ENCODE peak calls at places on chromosomes 16 and 17, in four cellular contexts. H is astrocyte, D is K562, V is H9. Y is an unnamed sample.

GRCh38 chr17:68048996-68049395 is 13.5 kb downstream of the KPNA2 start:
- DNase-seq in H (no peak), V (peak), D (peak), Y (no peak)

GRCh38 chr17:2701996-2702741 is 9.4 kb downstream of the CLUH start:
- DNase-seq in D (no peak), H (no peak), V (no peak), Y (no peak)

GRCh38 chr17:7673239-7673638 is 14.1 kb downstream of the TP53 start:
- DNase-seq in H (no peak), V (peak), D (peak), Y (peak)

GRCh38 chr16:79283578-79283977 is 317.0 kb downstream of the MAF start:
- DNase-seq in D (no peak), H (no peak), V (no peak), Y (no peak)

GRCh38 chr17:58507123-58507634 is 7.3 kb downstream of the MTMR4 start:
- DNase-seq in D (no peak), H (no peak), V (no peak), Y (peak)

GRCh38 chr17:7234100-7235012 is at the start of gene DVL2:
- DNase-seq in V (peak), H (peak), D (peak), Y (peak)

GRCh38 chr17:49444384-49444783 is 29.7 kb upstream of the PHB1 start:
- DNase-seq in D (no peak), V (no peak), H (no peak), Y (no peak)

GRCh38 chr17:7021993-7022778 is 664 bp upstream of the BCL6B start:
- DNase-seq in V (peak), D (peak), H (no peak), Y (no peak)

GRCh38 chr17:42577532-42578281 is at the start of gene PSMC3IP:
- DNase-seq in D (peak), V (peak), H (peak), Y (peak)

GRCh38 chr16:67672739-67673662 is 6.4 kb downstream of the C16orf86 start:
- DNase-seq in H (peak), D (peak), V (peak), Y (peak)
- H3K9ac ChIP-seq in H (no peak), D (no peak), V (no peak), Y (no peak)

GRCh38 chr17:3978421-3979275 is 14.4 kb upstream of the ATP2A3 start:
- DNase-seq in V (peak), H (no peak), D (no peak), Y (peak)
- H3K4me2 ChIP-seq in V (no peak), H (no peak), D (no peak), Y (no peak)

GRCh38 chr16:49558451-49558850 is 184.8 kb downstream of the C16orf78 start:
- DNase-seq in D (no peak), H (no peak), V (no peak), Y (no peak)
- H3K9ac ChIP-seq in D (no peak), H (no peak), V (no peak), Y (no peak)

DNA sequence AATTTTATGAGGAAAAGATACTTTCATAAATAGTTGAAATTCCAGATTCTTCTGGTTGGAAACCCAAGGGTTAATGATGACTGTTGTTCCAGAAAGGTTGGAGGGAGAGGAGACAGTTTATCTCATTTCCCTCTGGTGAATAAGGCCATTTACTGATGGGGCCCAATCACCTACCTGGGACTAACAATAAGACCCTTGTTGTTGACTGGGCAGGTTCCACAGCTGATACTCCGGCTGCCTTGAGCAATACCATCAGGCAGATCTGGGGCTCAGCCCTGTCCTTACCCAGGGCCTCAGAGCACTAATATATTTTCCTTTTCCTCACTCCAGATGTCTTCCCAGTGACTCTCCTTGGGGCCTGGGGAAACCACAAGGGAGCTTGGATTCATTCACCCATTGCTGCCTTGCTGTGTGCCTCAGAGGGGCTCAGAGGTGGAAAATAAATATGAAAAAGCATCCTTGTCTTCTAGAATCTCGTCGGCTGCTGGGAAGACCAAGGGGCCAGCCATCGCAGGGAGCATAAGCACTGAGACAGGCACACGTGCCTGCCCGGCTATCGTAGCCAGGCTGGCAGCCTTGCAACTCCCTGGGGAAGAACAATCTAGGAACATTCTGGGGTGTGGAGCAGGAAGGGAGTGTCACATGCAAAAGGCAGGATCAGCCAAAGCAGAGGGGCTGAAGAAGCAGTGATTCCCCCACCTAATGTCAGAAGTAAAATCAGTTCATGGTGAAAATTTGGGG is 54.4 kb downstream of the MPRIP start:
- DNase-seq in V (no peak), D (no peak), H (peak), Y (peak)
- H3K4me2 ChIP-seq in V (no peak), D (no peak), H (no peak), Y (no peak)

GRCh38 chr17:73480740-73481139 is 163.5 kb downstream of the SDK2 start:
- DNase-seq in V (no peak), D (no peak), H (no peak), Y (no peak)

GRCh38 chr17:73478768-73479424 is 165.3 kb downstream of the SDK2 start:
- DNase-seq in H (no peak), D (peak), V (peak), Y (no peak)

GRCh38 chr17:73481672-73482071 is 162.6 kb downstream of the SDK2 start:
- DNase-seq in H (no peak), V (no peak), D (no peak), Y (no peak)

GRCh38 chr17:73474370-73474988 is 162.7 kb upstream of the CDC42EP4 start:
- DNase-seq in D (peak), H (peak), V (no peak), Y (peak)

DNA sequence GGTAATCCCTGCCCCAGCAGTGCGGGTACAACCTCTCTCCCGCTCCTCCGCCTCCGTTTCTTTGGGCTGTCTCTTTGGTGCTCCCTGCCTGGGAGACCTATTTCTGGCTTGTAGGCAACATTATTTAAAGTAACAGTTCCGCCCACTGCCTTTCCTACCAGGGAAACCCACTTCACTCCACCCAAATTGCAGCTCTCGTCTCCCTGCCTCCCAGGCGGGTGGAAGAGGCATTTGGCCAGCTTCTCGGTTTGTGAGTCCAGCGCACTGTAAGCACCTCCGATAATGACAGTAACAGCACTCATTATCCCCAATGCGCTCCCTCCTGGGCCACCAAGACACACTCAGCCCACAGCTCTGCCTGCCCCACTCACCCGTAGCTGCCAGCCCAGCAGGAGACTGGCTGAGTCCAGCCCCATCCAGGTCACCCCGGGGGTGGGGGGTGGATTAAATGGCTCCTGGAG is 165.1 kb upstream of the CDC42EP4 start:
- DNase-seq in H (no peak), D (no peak), V (no peak), Y (no peak)
- H3K9ac ChIP-seq in H (no peak), D (no peak), V (no peak), Y (no peak)

DNA sequence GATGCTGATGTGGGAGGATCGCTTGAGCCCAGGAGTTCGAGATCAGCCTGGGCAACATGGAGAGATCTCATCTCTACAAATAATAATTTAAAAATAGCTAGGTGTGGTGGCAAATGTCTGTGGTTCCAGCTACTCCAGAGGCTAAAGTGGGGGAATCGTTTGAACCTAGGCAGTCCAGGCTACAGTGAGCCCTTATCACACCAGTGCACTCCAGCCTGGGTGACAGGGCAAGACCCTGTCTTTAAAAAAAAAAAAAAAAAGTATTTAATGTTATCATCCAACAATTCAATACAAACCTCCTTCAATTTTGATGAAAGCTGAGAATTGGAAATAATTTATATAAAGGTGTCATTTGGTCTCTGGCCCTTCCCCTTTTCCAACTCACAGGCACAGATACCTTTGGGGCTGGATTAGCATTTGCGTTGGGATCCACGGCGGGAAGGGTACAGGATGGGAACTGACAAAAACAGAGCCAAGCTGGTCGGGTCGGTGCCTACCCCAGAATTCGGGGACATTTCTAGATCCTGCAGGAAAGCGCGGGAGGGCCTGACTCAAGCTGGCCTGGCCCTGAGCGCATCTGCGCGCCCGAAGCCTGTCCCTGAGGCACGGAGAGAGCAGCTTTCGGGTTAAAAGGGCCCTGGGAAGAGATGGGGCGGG is 860 bp upstream of the DCAF7 start:
- DNase-seq in H (no peak), D (no peak), V (no peak), Y (no peak)
- H3K4me2 ChIP-seq in H (peak), D (peak), V (peak), Y (peak)

GRCh38 chr16:81158964-81159363 is 62.8 kb upstream of the GCSH start:
- DNase-seq in V (no peak), D (no peak), H (no peak), Y (no peak)
- H3K9ac ChIP-seq in V (no peak), D (no peak), H (no peak), Y (no peak)

GRCh38 chr17:79647456-79647915 is 36.6 kb upstream of the RBFOX3 start:
- DNase-seq in V (peak), H (no peak), D (no peak), Y (no peak)
- H3K4me2 ChIP-seq in V (no peak), H (no peak), D (no peak), Y (no peak)

DNA sequence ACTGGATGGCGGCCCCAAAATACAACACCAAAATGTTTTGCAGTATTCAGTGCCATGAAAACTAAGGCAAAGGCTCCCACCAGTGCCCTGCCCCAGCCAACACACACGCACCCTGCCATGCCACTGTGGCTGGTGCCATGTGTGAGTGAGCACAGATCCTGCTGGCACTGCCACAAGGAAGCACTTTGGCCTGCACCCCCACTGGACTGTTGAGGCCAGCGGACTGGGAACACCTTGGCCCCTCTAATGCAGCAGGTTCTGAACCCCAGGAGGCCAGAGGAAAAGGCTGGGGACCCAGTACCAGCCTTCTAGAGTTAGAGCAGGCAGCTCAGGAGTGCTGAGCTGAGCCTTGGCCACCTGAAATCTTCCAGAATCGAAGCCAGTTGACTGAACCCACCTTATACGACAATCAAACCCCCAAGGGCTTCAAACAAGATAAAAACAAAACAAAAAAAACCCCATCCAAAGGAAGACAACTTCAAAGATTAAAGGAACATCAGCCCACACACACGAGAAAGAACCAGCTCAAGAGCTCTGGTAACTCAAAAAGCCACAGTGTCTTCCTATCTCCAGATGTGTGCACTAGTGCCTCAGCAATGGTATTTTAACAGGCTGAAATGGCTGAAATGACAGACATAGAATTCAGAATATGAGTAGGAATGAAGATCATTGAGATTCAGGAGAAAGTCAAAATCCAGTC is 21.5 kb downstream of the NLRP1 start:
- DNase-seq in H (no peak), D (no peak), V (no peak), Y (no peak)
- H3K9ac ChIP-seq in H (no peak), D (no peak), V (no peak), Y (no peak)